ENCODE peak calls at places on chromosomes 6 and 20, in ten cellular contexts. Y is T-helper 1 cell; M is GM12865; V is NCI-H748 treated with DMSO at 0.1 percent for 48 hours; A is G401; G is mucosa of descending colon; T is AML-193; U is uterus; Q is prostate gland; H is stimulated activated CD8-positive, alpha-beta memory T cell treated with anti-CD3 and anti-CD28 coated beads, Interleukin-7, amount 100 ng/mL, for 1 hour. D is an unnamed sample.

GRCh38 chr6:166861961-166862286 is 94.4 kb downstream of the RNASET2 start:
- DNase-seq in Y (no peak), M (no peak), V (peak), A (no peak), G (no peak), T (no peak), U (no peak), Q (no peak), H (no peak), D (no peak)

GRCh38 chr6:34680802-34681515 is 15.6 kb downstream of the ILRUN start:
- DNase-seq in Y (no peak), M (peak), V (no peak), A (no peak), G (no peak), T (peak), U (no peak), Q (no peak), H (no peak), D (peak)

GRCh38 chr6:144725731-144726522 is 440.8 kb downstream of the UTRN start:
- DNase-seq in Y (no peak), M (peak), V (no peak), A (no peak), G (no peak), T (no peak), U (no peak), Q (peak), H (peak), D (peak)

GRCh38 chr20:35021063-35021462 is 65.4 kb downstream of the MYH7B start:
- DNase-seq in Y (no peak), M (no peak), V (no peak), A (peak), G (no peak), T (no peak), U (no peak), Q (no peak), H (no peak), D (no peak)

GRCh38 chr6:2695464-2696095 is 55.1 kb downstream of the MYLK4 start:
- DNase-seq in Y (no peak), M (peak), V (peak), A (peak), G (no peak), T (peak), U (no peak), Q (no peak), H (no peak), D (no peak)

GRCh38 chr6:137749595-137750215 is 117.4 kb upstream of the TNFAIP3 start:
- DNase-seq in Y (no peak), M (no peak), V (no peak), A (no peak), G (no peak), T (no peak), U (no peak), Q (no peak), H (no peak), D (no peak)

GRCh38 chr6:112253842-112254816 is at the start of gene LAMA4:
- DNase-seq in Y (no peak), M (no peak), V (peak), A (peak), G (peak), T (no peak), U (peak), Q (no peak), H (no peak), D (no peak)

GRCh38 chr6:42106663-42107023 is 35.8 kb downstream of the C6orf132 start:
- DNase-seq in Y (no peak), M (no peak), V (no peak), A (no peak), G (no peak), T (no peak), U (no peak), Q (no peak), H (no peak), D (no peak)

GRCh38 chr6:44253307-44254101 is 3.8 kb downstream of the SLC35B2 start:
- DNase-seq in Y (peak), M (peak), V (no peak), A (peak), G (no peak), T (peak), U (no peak), Q (no peak), H (no peak), D (peak)

GRCh38 chr6:111711476-111711875 is 105.8 kb upstream of the TRAF3IP2 start:
- DNase-seq in Y (no peak), M (no peak), V (peak), A (peak), G (peak), T (no peak), U (no peak), Q (no peak), H (no peak), D (no peak)

GRCh38 chr20:16732506-16733152 is 2.8 kb downstream of the SNRPB2 start:
- DNase-seq in Y (peak), M (no peak), V (no peak), A (no peak), G (no peak), T (peak), U (no peak), Q (no peak), H (no peak), D (no peak)

GRCh38 chr6:111615916-111616612 is 10.4 kb upstream of the TRAF3IP2 start:
- DNase-seq in Y (no peak), M (no peak), V (no peak), A (no peak), G (no peak), T (no peak), U (peak), Q (no peak), H (no peak), D (no peak)

GRCh38 chr6:14200047-14200446 is 82.5 kb downstream of the CD83 start:
- DNase-seq in Y (no peak), M (no peak), V (no peak), A (no peak), G (no peak), T (no peak), U (no peak), Q (no peak), H (no peak), D (no peak)

GRCh38 chr6:111427341-111428116 is 55.5 kb downstream of the REV3L start:
- DNase-seq in Y (peak), M (peak), V (no peak), A (no peak), G (no peak), T (peak), U (no peak), Q (peak), H (no peak), D (peak)

GRCh38 chr6:106114492-106114891 is 28.4 kb downstream of the PRDM1 start:
- DNase-seq in Y (peak), M (peak), V (no peak), A (no peak), G (no peak), T (no peak), U (no peak), Q (no peak), H (no peak), D (no peak)

GRCh38 chr6:155247618-155248017 is 16.2 kb upstream of the CLDN20 start:
- DNase-seq in Y (no peak), M (no peak), V (no peak), A (no peak), G (no peak), T (no peak), U (no peak), Q (no peak), H (no peak), D (no peak)

GRCh38 chr6:7763896-7764295 is 38.0 kb downstream of the BMP6 start:
- DNase-seq in Y (no peak), M (no peak), V (peak), A (no peak), G (no peak), T (no peak), U (no peak), Q (no peak), H (no peak), D (no peak)

GRCh38 chr20:31718952-31719643 is 3.6 kb downstream of the BCL2L1 start:
- DNase-seq in Y (peak), M (no peak), V (no peak), A (peak), G (no peak), T (peak), U (no peak), Q (peak), H (no peak), D (no peak)